ENCODE peak calls at places on chromosomes 6 and 20, in ten cellular contexts. J is choroid plexus epithelial cell; S is breast epithelium; U is testis; I is fibroblast of the aortic adventitia; D is heart right ventricle; H is GM06990; G is fibroblast of mammary gland; R is CD8-positive, alpha-beta T cell; E is AG04450. M is an unnamed sample.

GRCh38 chr6:43284986-43285385 is 13.1 kb upstream of the SLC22A7 start:
- DNase-seq in J (no peak), S (no peak), U (no peak), I (no peak), D (no peak), H (no peak), G (no peak), R (no peak), E (no peak), M (no peak)

GRCh38 chr20:5551621-5552020 is 198.6 kb upstream of the SHLD1 start:
- DNase-seq in J (no peak), S (no peak), U (no peak), I (no peak), D (no peak), H (no peak), G (peak; percentile 17), R (no peak), E (no peak), M (no peak)

GRCh38 chr6:139587469-139587868 is 213.0 kb upstream of the CITED2 start:
- DNase-seq in J (peak; percentile 97), S (no peak), U (no peak), I (peak; percentile 88), D (no peak), H (no peak), G (peak; percentile 94), R (no peak), E (peak; percentile 79), M (peak; percentile 91)

GRCh38 chr6:19753822-19754221 is 83.3 kb upstream of the ID4 start:
- DNase-seq in J (no peak), S (no peak), U (no peak), I (no peak), D (no peak), H (no peak), G (no peak), R (no peak), E (no peak), M (no peak)

GRCh38 chr20:23147964-23148720 is 62.0 kb upstream of the CD93 start:
- DNase-seq in J (peak; percentile 54), S (no peak), U (no peak), I (peak; percentile 66), D (no peak), H (peak; percentile 73), G (peak; percentile 95), R (no peak), E (no peak), M (no peak)

GRCh38 chr6:149864578-149865535 is 698 bp upstream of the LRP11 start:
- DNase-seq in J (peak; percentile 89), S (no peak), U (peak; percentile 61), I (peak; percentile 81), D (no peak), H (no peak), G (peak; percentile 81), R (peak; percentile 41), E (no peak), M (no peak)

GRCh38 chr20:52193133-52193532 is 1.6 kb upstream of the ZFP64 start:
- DNase-seq in J (no peak), S (no peak), U (no peak), I (no peak), D (no peak), H (no peak), G (no peak), R (no peak), E (no peak), M (no peak)

GRCh38 chr20:64232794-64233193 is 22.8 kb upstream of the PCMTD2 start:
- DNase-seq in J (no peak), S (no peak), U (peak; percentile 71), I (no peak), D (no peak), H (no peak), G (no peak), R (no peak), E (no peak), M (no peak)

GRCh38 chr6:76593668-76594067 is 521.2 kb upstream of the IMPG1 start:
- DNase-seq in J (no peak), S (no peak), U (no peak), I (no peak), D (no peak), H (no peak), G (no peak), R (no peak), E (no peak), M (no peak)

GRCh38 chr6:39527792-39528564 is 197.2 kb downstream of the KIF6 start:
- DNase-seq in J (no peak), S (no peak), U (no peak), I (no peak), D (no peak), H (no peak), G (no peak), R (no peak), E (no peak), M (no peak)

GRCh38 chr6:5308066-5308465 is 46.8 kb downstream of the FARS2 start:
- DNase-seq in J (no peak), S (no peak), U (no peak), I (no peak), D (no peak), H (no peak), G (peak; percentile 56), R (no peak), E (no peak), M (no peak)

DNA sequence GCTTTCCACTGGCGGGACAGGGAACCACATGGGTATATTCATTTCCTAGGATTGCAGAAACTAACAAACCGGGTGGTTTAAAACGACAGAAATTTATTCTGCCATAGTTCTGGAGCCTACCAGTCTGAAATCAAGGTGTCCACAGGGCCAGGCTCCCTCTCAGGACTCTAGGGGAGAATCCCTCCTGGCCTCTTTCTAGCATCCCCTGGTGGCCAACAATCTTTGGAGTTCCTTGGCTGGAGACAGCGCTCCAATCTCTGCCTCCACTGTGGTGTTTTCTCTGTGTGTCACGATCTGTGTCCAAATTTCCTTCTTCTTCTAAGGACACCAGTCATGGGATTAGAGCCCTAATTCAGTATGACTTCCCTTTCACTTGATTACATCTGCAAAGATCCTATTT is 95.0 kb downstream of the SCML4 start:
- DNase-seq in J (no peak), S (no peak), U (no peak), I (no peak), D (no peak), H (no peak), G (no peak), R (no peak), E (no peak), M (no peak)
- TF ChIP-seq CTCF in J (peak; percentile 39), S (no peak), U (no peak), I (peak; percentile 21), D (no peak), H (no peak), G (peak; percentile 28), R (no peak), E (peak; percentile 27), M (no peak)

DNA sequence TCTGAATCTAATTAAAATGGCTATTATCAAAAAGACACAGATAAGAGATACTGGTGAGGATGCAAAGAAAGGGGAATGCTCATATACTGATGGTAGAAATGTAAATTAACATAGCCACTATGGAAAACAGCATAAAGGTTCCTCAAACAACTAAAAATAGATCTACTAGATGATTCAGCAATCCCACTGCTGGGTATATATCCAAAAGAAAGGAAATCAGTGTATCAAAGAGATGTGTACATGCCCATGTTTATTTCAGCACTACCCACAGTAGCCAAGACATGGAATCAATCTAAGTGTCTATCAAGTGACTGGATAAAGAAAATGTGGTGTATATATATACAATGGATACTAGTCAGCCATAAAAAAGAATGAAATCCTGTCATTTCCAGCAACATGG is 6.0 kb upstream of the BRD2 start:
- DNase-seq in J (no peak), S (no peak), U (no peak), I (no peak), D (no peak), H (no peak), G (no peak), R (no peak), E (no peak), M (no peak)
- H3K4me3 ChIP-seq in J (no peak overlapping the region), S (no peak overlapping the region), U (no peak overlapping the region), I (no peak overlapping the region), D (no peak overlapping the region), H (no peak overlapping the region), G (no peak overlapping the region), R (no peak overlapping the region), E (no peak overlapping the region), M (no peak overlapping the region)

GRCh38 chr6:160730911-160731310 is 28.9 kb downstream of the PLG start:
- DNase-seq in J (no peak), S (no peak), U (no peak), I (no peak), D (no peak), H (no peak), G (no peak), R (no peak), E (no peak), M (no peak)
- TF ChIP-seq CTCF in J (peak; percentile 8), S (no peak), U (no peak), I (peak; percentile 5), D (no peak), H (peak; percentile 55), G (peak; percentile 18), R (no peak), E (no peak), M (no peak)

GRCh38 chr20:56003966-56004365 is 1.4 kb downstream of the CBLN4 start:
- DNase-seq in J (no peak), S (no peak), U (peak; percentile 46), I (no peak), D (no peak), H (no peak), G (no peak), R (no peak), E (no peak), M (no peak)
- H3K4me3 ChIP-seq in J (no peak overlapping the region), S (peak overlapping the region; percentile 45), U (peak overlapping the region; percentile 40), I (no peak overlapping the region), D (no peak overlapping the region), H (no peak overlapping the region), G (no peak overlapping the region), R (no peak overlapping the region), E (no peak overlapping the region), M (no peak overlapping the region)

DNA sequence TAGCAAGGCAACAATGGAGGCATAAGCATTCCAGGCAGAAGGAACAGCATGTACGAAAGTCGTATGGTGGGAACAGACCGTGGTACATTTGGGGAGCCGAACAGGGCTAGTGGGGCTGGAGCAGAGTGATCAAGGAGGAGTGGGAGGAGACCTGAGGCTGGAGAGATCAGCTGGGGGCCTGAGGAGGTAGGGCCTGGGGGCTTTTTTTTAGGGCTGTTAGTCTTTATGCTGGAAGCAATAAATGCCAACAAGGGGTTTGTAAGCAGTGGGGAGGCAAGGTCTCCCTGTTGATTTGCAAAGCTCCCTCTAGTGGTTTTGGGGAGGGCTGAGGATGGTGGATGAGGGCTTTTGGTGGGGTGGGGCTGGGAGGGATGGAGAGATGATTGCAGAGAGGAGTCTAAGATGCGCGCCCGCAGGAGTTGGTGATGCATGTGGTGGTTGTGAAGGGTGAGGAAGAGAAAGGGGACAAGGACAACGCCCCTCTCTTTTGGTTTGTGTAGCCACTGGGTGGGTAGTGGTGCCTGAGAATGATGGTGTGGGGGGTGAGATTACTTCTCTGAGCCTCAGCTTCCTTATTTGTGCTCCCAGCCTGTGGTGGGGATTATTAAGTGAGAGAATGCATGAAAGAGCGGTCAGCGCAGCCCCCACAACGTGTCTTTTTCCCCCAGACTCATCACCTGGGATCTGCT is 74.1 kb upstream of the TOX2 start:
- DNase-seq in J (peak; percentile 41), S (no peak), U (no peak), I (peak; percentile 13), D (no peak), H (peak; percentile 61), G (peak; percentile 40), R (peak; percentile 53), E (no peak), M (no peak)
- TF ChIP-seq CTCF in J (peak; percentile 67), S (no peak), U (no peak), I (peak; percentile 42), D (no peak), H (peak; percentile 76), G (peak; percentile 48), R (peak; percentile 23), E (peak; percentile 56), M (peak; percentile 50)

GRCh38 chr6:145963216-145964068 is 716 bp downstream of the SHPRH start:
- DNase-seq in J (peak; percentile 63), S (peak; percentile 62), U (peak; percentile 63), I (peak; percentile 42), D (peak; percentile 58), H (peak; percentile 71), G (peak; percentile 42), R (peak; percentile 51), E (no peak), M (no peak)
- H3K4me3 ChIP-seq in J (peak overlapping the region; percentile 87), S (peak overlapping the region; percentile 98), U (peak overlapping the region; percentile 77), I (peak overlapping the region; percentile 78), D (peak overlapping the region; percentile 86), H (peak overlapping the region; percentile 83), G (peak overlapping the region; percentile 90), R (peak overlapping the region; percentile 94), E (peak overlapping the region; percentile 88), M (peak overlapping the region; percentile 94)